ENCODE peak calls at places on chromosomes 16 and 17, in six cellular contexts. One of them, this sample, is unnamed.

GRCh38 chr16:1645914-1646525 is 32.1 kb upstream of the JPT2 start:
- DNase-seq in heart left ventricle: no peak
- DNase-seq in progenitor cell of endocrine pancreas: no peak
- DNase-seq in GM12865: no peak
- DNase-seq in ovary: no peak
- DNase-seq in dorsolateral prefrontal cortex: peak
- DNase-seq in this sample: no peak

GRCh38 chr17:51947160-51947559 is 211.4 kb downstream of the CA10 start:
- DNase-seq in dorsolateral prefrontal cortex: no peak
- DNase-seq in GM12865: no peak
- DNase-seq in ovary: no peak
- DNase-seq in progenitor cell of endocrine pancreas: no peak
- DNase-seq in heart left ventricle: no peak
- DNase-seq in this sample: no peak

GRCh38 chr17:5055543-5055942 is 20.3 kb upstream of the SLC52A1 start:
- DNase-seq in ovary: no peak
- DNase-seq in progenitor cell of endocrine pancreas: no peak
- DNase-seq in dorsolateral prefrontal cortex: no peak
- DNase-seq in heart left ventricle: no peak
- DNase-seq in GM12865: no peak
- DNase-seq in this sample: no peak

GRCh38 chr16:30903596-30903995 is 7.2 kb downstream of the CTF1 start:
- DNase-seq in GM12865: no peak
- DNase-seq in dorsolateral prefrontal cortex: no peak
- DNase-seq in progenitor cell of endocrine pancreas: no peak
- DNase-seq in ovary: no peak
- DNase-seq in heart left ventricle: no peak
- DNase-seq in this sample: no peak

GRCh38 chr17:82097187-82097918 is 683 bp downstream of the FASN start:
- DNase-seq in ovary: peak
- DNase-seq in heart left ventricle: peak
- DNase-seq in dorsolateral prefrontal cortex: no peak
- DNase-seq in GM12865: peak
- DNase-seq in progenitor cell of endocrine pancreas: peak
- DNase-seq in this sample: no peak

GRCh38 chr16:3797473-3797872 is 80.1 kb upstream of the TRAP1 start:
- DNase-seq in ovary: no peak
- DNase-seq in GM12865: peak
- DNase-seq in dorsolateral prefrontal cortex: no peak
- DNase-seq in heart left ventricle: no peak
- DNase-seq in progenitor cell of endocrine pancreas: no peak
- DNase-seq in this sample: no peak

GRCh38 chr16:58272855-58273254 is 22.0 kb downstream of the PRSS54 start:
- DNase-seq in dorsolateral prefrontal cortex: no peak
- DNase-seq in progenitor cell of endocrine pancreas: no peak
- DNase-seq in ovary: no peak
- DNase-seq in GM12865: no peak
- DNase-seq in heart left ventricle: no peak
- DNase-seq in this sample: no peak

GRCh38 chr17:39016193-39017153 is 49.3 kb upstream of the FBXO47 start:
- DNase-seq in GM12865: no peak
- DNase-seq in progenitor cell of endocrine pancreas: no peak
- DNase-seq in ovary: no peak
- DNase-seq in heart left ventricle: no peak
- DNase-seq in dorsolateral prefrontal cortex: no peak
- DNase-seq in this sample: no peak

GRCh38 chr17:43897827-43898226 is 9.5 kb downstream of the MPP2 start:
- DNase-seq in progenitor cell of endocrine pancreas: no peak
- DNase-seq in GM12865: no peak
- DNase-seq in dorsolateral prefrontal cortex: no peak
- DNase-seq in heart left ventricle: no peak
- DNase-seq in ovary: no peak
- DNase-seq in this sample: no peak

GRCh38 chr17:81095608-81095888 is 60.6 kb downstream of the BAIAP2 start:
- DNase-seq in GM12865: peak
- DNase-seq in heart left ventricle: no peak
- DNase-seq in ovary: no peak
- DNase-seq in dorsolateral prefrontal cortex: no peak
- DNase-seq in progenitor cell of endocrine pancreas: no peak
- DNase-seq in this sample: no peak

GRCh38 chr17:74442670-74443515 is 11.0 kb downstream of the GPRC5C start:
- DNase-seq in GM12865: peak
- DNase-seq in progenitor cell of endocrine pancreas: peak
- DNase-seq in ovary: peak
- DNase-seq in dorsolateral prefrontal cortex: peak
- DNase-seq in heart left ventricle: peak
- DNase-seq in this sample: no peak

GRCh38 chr16:11224096-11224893 is 31.7 kb downstream of the SOCS1 start:
- DNase-seq in heart left ventricle: peak
- DNase-seq in progenitor cell of endocrine pancreas: no peak
- DNase-seq in GM12865: peak
- DNase-seq in dorsolateral prefrontal cortex: no peak
- DNase-seq in ovary: no peak
- DNase-seq in this sample: no peak

GRCh38 chr16:56961851-56962281 is at the start of gene CETP:
- DNase-seq in progenitor cell of endocrine pancreas: no peak
- DNase-seq in ovary: peak
- DNase-seq in heart left ventricle: no peak
- DNase-seq in GM12865: no peak
- DNase-seq in dorsolateral prefrontal cortex: no peak
- DNase-seq in this sample: no peak

GRCh38 chr16:2663553-2664521 is 18.5 kb upstream of the KCTD5 start:
- DNase-seq in progenitor cell of endocrine pancreas: no peak
- DNase-seq in ovary: no peak
- DNase-seq in dorsolateral prefrontal cortex: no peak
- DNase-seq in GM12865: peak
- DNase-seq in heart left ventricle: no peak
- DNase-seq in this sample: no peak

GRCh38 chr16:11698271-11698689 is 30.0 kb downstream of the SNN start:
- DNase-seq in GM12865: no peak
- DNase-seq in heart left ventricle: no peak
- DNase-seq in ovary: no peak
- DNase-seq in dorsolateral prefrontal cortex: no peak
- DNase-seq in progenitor cell of endocrine pancreas: no peak
- DNase-seq in this sample: no peak

GRCh38 chr17:13287226-13287625 is 269.4 kb upstream of the ELAC2 start:
- DNase-seq in ovary: no peak
- DNase-seq in heart left ventricle: no peak
- DNase-seq in dorsolateral prefrontal cortex: no peak
- DNase-seq in progenitor cell of endocrine pancreas: no peak
- DNase-seq in GM12865: no peak
- DNase-seq in this sample: no peak

GRCh38 chr17:52604105-52604504 is 445.6 kb upstream of the CA10 start:
- DNase-seq in progenitor cell of endocrine pancreas: no peak
- DNase-seq in ovary: no peak
- DNase-seq in heart left ventricle: no peak
- DNase-seq in dorsolateral prefrontal cortex: no peak
- DNase-seq in GM12865: no peak
- DNase-seq in this sample: no peak

GRCh38 chr16:68786685-68787418 is 49.8 kb downstream of the CDH1 start:
- DNase-seq in dorsolateral prefrontal cortex: peak
- DNase-seq in ovary: peak
- DNase-seq in progenitor cell of endocrine pancreas: peak
- DNase-seq in heart left ventricle: no peak
- DNase-seq in GM12865: no peak
- DNase-seq in this sample: no peak

GRCh38 chr16:4936181-4936990 is 562 bp downstream of the PPL start:
- DNase-seq in heart left ventricle: no peak
- DNase-seq in dorsolateral prefrontal cortex: no peak
- DNase-seq in GM12865: no peak
- DNase-seq in progenitor cell of endocrine pancreas: peak
- DNase-seq in ovary: peak
- DNase-seq in this sample: no peak

GRCh38 chr17:60513014-60513413 is 13.0 kb downstream of the APPBP2 start:
- DNase-seq in heart left ventricle: no peak
- DNase-seq in ovary: no peak
- DNase-seq in progenitor cell of endocrine pancreas: no peak
- DNase-seq in dorsolateral prefrontal cortex: no peak
- DNase-seq in GM12865: no peak
- DNase-seq in this sample: no peak

GRCh38 chr16:50697881-50698767 is 4.7 kb downstream of the NOD2 start:
- DNase-seq in GM12865: peak
- DNase-seq in ovary: no peak
- DNase-seq in dorsolateral prefrontal cortex: no peak
- DNase-seq in progenitor cell of endocrine pancreas: no peak
- DNase-seq in heart left ventricle: no peak
- DNase-seq in this sample: no peak

GRCh38 chr17:58306131-58306951 is 22.3 kb downstream of the TSPOAP1 start:
- DNase-seq in ovary: no peak
- DNase-seq in heart left ventricle: no peak
- DNase-seq in GM12865: no peak
- DNase-seq in dorsolateral prefrontal cortex: peak
- DNase-seq in progenitor cell of endocrine pancreas: peak
- DNase-seq in this sample: no peak

GRCh38 chr17:44210342-44211192 is 8.9 kb downstream of the UBTF start:
- DNase-seq in ovary: peak
- DNase-seq in heart left ventricle: peak
- DNase-seq in GM12865: peak
- DNase-seq in dorsolateral prefrontal cortex: peak
- DNase-seq in progenitor cell of endocrine pancreas: peak
- DNase-seq in this sample: peak

DNA sequence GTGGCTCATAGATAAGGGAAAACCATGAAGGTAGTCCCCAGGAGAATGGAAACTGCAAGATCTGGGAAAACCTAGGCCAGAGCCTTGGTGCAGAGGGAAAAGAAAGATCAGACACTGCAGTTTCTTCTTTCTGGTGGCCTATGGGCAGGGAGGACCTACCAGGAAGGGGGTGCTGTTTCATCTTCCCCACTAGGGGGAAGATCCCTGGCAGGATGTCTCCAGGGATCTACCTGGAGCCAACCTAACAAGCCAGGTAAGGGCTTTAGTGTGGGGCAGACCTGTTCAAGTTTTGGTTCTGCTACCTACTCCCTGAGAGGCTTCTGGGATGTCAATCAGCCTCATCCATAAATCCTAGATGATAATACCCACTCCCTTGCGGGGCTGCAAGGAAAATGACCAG is 21.4 kb downstream of the TOM1L2 start:
- DNase-seq in heart left ventricle: no peak
- DNase-seq in dorsolateral prefrontal cortex: no peak
- DNase-seq in GM12865: no peak
- DNase-seq in progenitor cell of endocrine pancreas: no peak
- DNase-seq in ovary: no peak
- DNase-seq in this sample: no peak
- TF ChIP-seq CTCF in heart left ventricle: no peak
- TF ChIP-seq CTCF in dorsolateral prefrontal cortex: no peak
- TF ChIP-seq CTCF in GM12865: no peak
- TF ChIP-seq CTCF in progenitor cell of endocrine pancreas: peak
- TF ChIP-seq CTCF in ovary: no peak
- TF ChIP-seq CTCF in this sample: peak

DNA sequence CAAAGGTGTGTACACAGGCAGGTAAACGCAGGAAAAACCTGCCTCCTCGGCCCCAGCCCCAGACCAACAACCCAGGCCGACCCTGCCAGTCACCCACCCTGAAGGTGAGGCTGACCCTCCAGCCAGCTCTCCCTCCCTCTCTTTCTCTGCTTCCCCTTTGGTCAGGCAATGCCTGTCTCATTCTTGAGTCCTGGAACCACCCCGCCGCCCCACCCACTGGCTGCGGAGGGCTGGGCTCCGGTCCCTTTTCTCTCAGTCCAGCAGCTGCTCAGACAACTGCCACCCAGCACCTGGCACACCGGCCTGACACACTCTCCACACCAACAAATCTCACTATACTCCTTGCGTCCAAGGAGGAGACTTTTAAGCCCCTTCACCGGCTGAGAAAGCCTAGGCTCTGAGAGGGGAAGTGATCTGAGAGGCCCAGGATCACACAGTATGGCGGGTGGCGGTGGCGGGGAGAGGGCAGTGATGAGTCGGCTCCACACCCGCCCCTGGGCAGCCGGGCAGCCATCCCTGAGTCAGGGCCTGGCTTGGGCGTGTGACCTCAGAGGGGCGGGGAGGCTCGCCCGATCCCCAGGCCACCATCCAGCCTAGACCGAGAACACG is 687 bp downstream of the FLII start:
- DNase-seq in GM12865: peak
- DNase-seq in ovary: peak
- DNase-seq in dorsolateral prefrontal cortex: peak
- DNase-seq in progenitor cell of endocrine pancreas: peak
- DNase-seq in heart left ventricle: peak
- DNase-seq in this sample: no peak
- TF ChIP-seq CTCF in GM12865: no peak
- TF ChIP-seq CTCF in ovary: no peak
- TF ChIP-seq CTCF in dorsolateral prefrontal cortex: no peak
- TF ChIP-seq CTCF in progenitor cell of endocrine pancreas: no peak
- TF ChIP-seq CTCF in heart left ventricle: no peak
- TF ChIP-seq CTCF in this sample: no peak

GRCh38 chr17:63440127-63440769 is 5.9 kb downstream of the CYB561 start:
- DNase-seq in heart left ventricle: no peak
- DNase-seq in ovary: no peak
- DNase-seq in dorsolateral prefrontal cortex: no peak
- DNase-seq in progenitor cell of endocrine pancreas: no peak
- DNase-seq in GM12865: no peak
- DNase-seq in this sample: no peak
- TF ChIP-seq CTCF in heart left ventricle: no peak
- TF ChIP-seq CTCF in ovary: no peak
- TF ChIP-seq CTCF in dorsolateral prefrontal cortex: no peak
- TF ChIP-seq CTCF in progenitor cell of endocrine pancreas: no peak
- TF ChIP-seq CTCF in GM12865: no peak
- TF ChIP-seq CTCF in this sample: peak

GRCh38 chr17:54426287-54426886 is 474.3 kb upstream of the TOM1L1 start:
- DNase-seq in GM12865: peak
- DNase-seq in progenitor cell of endocrine pancreas: no peak
- DNase-seq in dorsolateral prefrontal cortex: no peak
- DNase-seq in ovary: no peak
- DNase-seq in heart left ventricle: no peak
- DNase-seq in this sample: no peak
- TF ChIP-seq CTCF in GM12865: peak
- TF ChIP-seq CTCF in progenitor cell of endocrine pancreas: peak
- TF ChIP-seq CTCF in dorsolateral prefrontal cortex: peak
- TF ChIP-seq CTCF in ovary: no peak
- TF ChIP-seq CTCF in heart left ventricle: no peak
- TF ChIP-seq CTCF in this sample: peak

GRCh38 chr17:20071824-20072691 is 62.9 kb downstream of the SPECC1 start:
- DNase-seq in progenitor cell of endocrine pancreas: no peak
- DNase-seq in GM12865: no peak
- DNase-seq in dorsolateral prefrontal cortex: no peak
- DNase-seq in heart left ventricle: no peak
- DNase-seq in ovary: no peak
- DNase-seq in this sample: no peak

GRCh38 chr17:20073056-20073979 is 64.2 kb downstream of the SPECC1 start:
- DNase-seq in progenitor cell of endocrine pancreas: no peak
- DNase-seq in dorsolateral prefrontal cortex: peak
- DNase-seq in ovary: peak
- DNase-seq in heart left ventricle: peak
- DNase-seq in GM12865: peak
- DNase-seq in this sample: no peak

GRCh38 chr17:20074489-20074888 is 65.3 kb downstream of the SPECC1 start:
- DNase-seq in dorsolateral prefrontal cortex: no peak
- DNase-seq in progenitor cell of endocrine pancreas: no peak
- DNase-seq in ovary: no peak
- DNase-seq in GM12865: peak
- DNase-seq in heart left ventricle: no peak
- DNase-seq in this sample: no peak

GRCh38 chr17:20072692-20072992 is 63.5 kb downstream of the SPECC1 start:
- DNase-seq in heart left ventricle: no peak
- DNase-seq in dorsolateral prefrontal cortex: no peak
- DNase-seq in ovary: no peak
- DNase-seq in progenitor cell of endocrine pancreas: no peak
- DNase-seq in GM12865: no peak
- DNase-seq in this sample: no peak

GRCh38 chr17:20074001-20074400 is 64.8 kb downstream of the SPECC1 start:
- DNase-seq in progenitor cell of endocrine pancreas: no peak
- DNase-seq in GM12865: no peak
- DNase-seq in heart left ventricle: no peak
- DNase-seq in ovary: no peak
- DNase-seq in dorsolateral prefrontal cortex: no peak
- DNase-seq in this sample: no peak
- TF ChIP-seq CTCF in progenitor cell of endocrine pancreas: no peak
- TF ChIP-seq CTCF in GM12865: no peak
- TF ChIP-seq CTCF in heart left ventricle: no peak
- TF ChIP-seq CTCF in ovary: no peak
- TF ChIP-seq CTCF in dorsolateral prefrontal cortex: no peak
- TF ChIP-seq CTCF in this sample: no peak

This sample was measured in H1.